ENCODE peak calls at places on chromosomes 5 and 9, in five cellular contexts. One of them, this sample, is unnamed.

GRCh38 chr5:177317959-177318377 is 6.3 kb upstream of the MXD3 start:
- DNase-seq in CD8-positive, alpha-beta memory T cell: peak
- DNase-seq in HT1080: peak
- DNase-seq in brain microvascular endothelial cell: peak
- DNase-seq in NCI-H524: peak
- DNase-seq in this sample: peak

GRCh38 chr5:127008300-127008975 is 21.9 kb downstream of the MARCHF3 start:
- DNase-seq in HT1080: no peak
- DNase-seq in NCI-H524: no peak
- DNase-seq in CD8-positive, alpha-beta memory T cell: no peak
- DNase-seq in brain microvascular endothelial cell: no peak
- DNase-seq in this sample: no peak

GRCh38 chr9:116585896-116586295 is 101.2 kb upstream of the TRIM32 start:
- DNase-seq in CD8-positive, alpha-beta memory T cell: no peak
- DNase-seq in HT1080: no peak
- DNase-seq in NCI-H524: no peak
- DNase-seq in brain microvascular endothelial cell: no peak
- DNase-seq in this sample: no peak

GRCh38 chr5:76657091-76657490 is 33.9 kb upstream of the F2RL2 start:
- DNase-seq in brain microvascular endothelial cell: no peak
- DNase-seq in HT1080: no peak
- DNase-seq in NCI-H524: no peak
- DNase-seq in CD8-positive, alpha-beta memory T cell: no peak
- DNase-seq in this sample: no peak

GRCh38 chr5:115297043-115297442 is 589 bp upstream of the CCDC112 start:
- DNase-seq in CD8-positive, alpha-beta memory T cell: no peak
- DNase-seq in brain microvascular endothelial cell: no peak
- DNase-seq in HT1080: peak
- DNase-seq in NCI-H524: no peak
- DNase-seq in this sample: peak

GRCh38 chr5:106974256-106974655 is 696.5 kb downstream of the EFNA5 start:
- DNase-seq in CD8-positive, alpha-beta memory T cell: no peak
- DNase-seq in NCI-H524: no peak
- DNase-seq in HT1080: no peak
- DNase-seq in brain microvascular endothelial cell: no peak
- DNase-seq in this sample: no peak

GRCh38 chr5:127754259-127754658 is 51.1 kb downstream of the CCDC192 start:
- DNase-seq in NCI-H524: peak
- DNase-seq in CD8-positive, alpha-beta memory T cell: no peak
- DNase-seq in brain microvascular endothelial cell: peak
- DNase-seq in HT1080: no peak
- DNase-seq in this sample: peak

GRCh38 chr9:129881547-129882324 is 46.5 kb downstream of the USP20 start:
- DNase-seq in brain microvascular endothelial cell: no peak
- DNase-seq in HT1080: no peak
- DNase-seq in CD8-positive, alpha-beta memory T cell: no peak
- DNase-seq in NCI-H524: no peak
- DNase-seq in this sample: no peak

GRCh38 chr5:32276173-32276853 is 36.4 kb downstream of the MTMR12 start:
- DNase-seq in CD8-positive, alpha-beta memory T cell: no peak
- DNase-seq in NCI-H524: no peak
- DNase-seq in HT1080: no peak
- DNase-seq in brain microvascular endothelial cell: no peak
- DNase-seq in this sample: peak

GRCh38 chr5:97182571-97183099 is 412 bp downstream of the RIOK2 start:
- DNase-seq in brain microvascular endothelial cell: peak
- DNase-seq in NCI-H524: no peak
- DNase-seq in CD8-positive, alpha-beta memory T cell: no peak
- DNase-seq in HT1080: no peak
- DNase-seq in this sample: no peak

GRCh38 chr5:159448-160172 is 31.7 kb upstream of the LRRC14B start:
- DNase-seq in CD8-positive, alpha-beta memory T cell: no peak
- DNase-seq in HT1080: peak
- DNase-seq in NCI-H524: no peak
- DNase-seq in brain microvascular endothelial cell: peak
- DNase-seq in this sample: no peak

GRCh38 chr5:80194470-80194869 is 61.4 kb downstream of the SERINC5 start:
- DNase-seq in HT1080: no peak
- DNase-seq in NCI-H524: no peak
- DNase-seq in brain microvascular endothelial cell: no peak
- DNase-seq in CD8-positive, alpha-beta memory T cell: no peak
- DNase-seq in this sample: no peak

GRCh38 chr9:15423328-15423985 is 781 bp downstream of the SNAPC3 start:
- DNase-seq in brain microvascular endothelial cell: peak
- DNase-seq in HT1080: peak
- DNase-seq in CD8-positive, alpha-beta memory T cell: no peak
- DNase-seq in NCI-H524: no peak
- DNase-seq in this sample: no peak

GRCh38 chr9:126722252-126722921 is 82.5 kb upstream of the ZBTB43 start:
- DNase-seq in HT1080: peak
- DNase-seq in brain microvascular endothelial cell: peak
- DNase-seq in NCI-H524: peak
- DNase-seq in CD8-positive, alpha-beta memory T cell: peak
- DNase-seq in this sample: peak

GRCh38 chr9:104911029-104911607 is 16.8 kb downstream of the ABCA1 start:
- DNase-seq in NCI-H524: no peak
- DNase-seq in HT1080: peak
- DNase-seq in CD8-positive, alpha-beta memory T cell: no peak
- DNase-seq in brain microvascular endothelial cell: peak
- DNase-seq in this sample: no peak

GRCh38 chr5:72265032-72265903 is 54.8 kb downstream of the MRPS27 start:
- DNase-seq in brain microvascular endothelial cell: no peak
- DNase-seq in CD8-positive, alpha-beta memory T cell: no peak
- DNase-seq in HT1080: no peak
- DNase-seq in NCI-H524: no peak
- DNase-seq in this sample: no peak

GRCh38 chr5:102627311-102627710 is 127.8 kb upstream of the PAM start:
- DNase-seq in brain microvascular endothelial cell: peak
- DNase-seq in CD8-positive, alpha-beta memory T cell: no peak
- DNase-seq in NCI-H524: no peak
- DNase-seq in HT1080: peak
- DNase-seq in this sample: peak

GRCh38 chr5:77181173-77181572 is 29.3 kb upstream of the PDE8B start:
- DNase-seq in CD8-positive, alpha-beta memory T cell: no peak
- DNase-seq in NCI-H524: no peak
- DNase-seq in brain microvascular endothelial cell: no peak
- DNase-seq in HT1080: no peak
- DNase-seq in this sample: no peak

GRCh38 chr5:167899490-167899889 is 392.0 kb upstream of the WWC1 start:
- DNase-seq in HT1080: peak
- DNase-seq in NCI-H524: no peak
- DNase-seq in brain microvascular endothelial cell: no peak
- DNase-seq in CD8-positive, alpha-beta memory T cell: no peak
- DNase-seq in this sample: peak

GRCh38 chr9:125374443-125375309 is 113.0 kb downstream of the GAPVD1 start:
- DNase-seq in brain microvascular endothelial cell: peak
- DNase-seq in NCI-H524: peak
- DNase-seq in CD8-positive, alpha-beta memory T cell: peak
- DNase-seq in HT1080: peak
- DNase-seq in this sample: peak

GRCh38 chr5:136225796-136226195 is 32.8 kb upstream of the SMIM32 start:
- DNase-seq in NCI-H524: no peak
- DNase-seq in HT1080: no peak
- DNase-seq in brain microvascular endothelial cell: no peak
- DNase-seq in CD8-positive, alpha-beta memory T cell: no peak
- DNase-seq in this sample: no peak

GRCh38 chr9:68552700-68553099 is 12.0 kb upstream of the TMEM252 start:
- DNase-seq in NCI-H524: no peak
- DNase-seq in HT1080: peak
- DNase-seq in CD8-positive, alpha-beta memory T cell: no peak
- DNase-seq in brain microvascular endothelial cell: peak
- DNase-seq in this sample: peak

GRCh38 chr9:12934515-12935301 is 159.9 kb downstream of the LURAP1L start:
- DNase-seq in NCI-H524: no peak
- DNase-seq in HT1080: no peak
- DNase-seq in brain microvascular endothelial cell: no peak
- DNase-seq in CD8-positive, alpha-beta memory T cell: no peak
- DNase-seq in this sample: peak

GRCh38 chr5:165863267-165863666 is 2357.8 kb downstream of the MAT2B start:
- DNase-seq in CD8-positive, alpha-beta memory T cell: no peak
- DNase-seq in HT1080: no peak
- DNase-seq in brain microvascular endothelial cell: no peak
- DNase-seq in NCI-H524: no peak
- DNase-seq in this sample: no peak

GRCh38 chr5:106545325-106545724 is 1125.4 kb downstream of the EFNA5 start:
- DNase-seq in brain microvascular endothelial cell: peak
- DNase-seq in HT1080: peak
- DNase-seq in CD8-positive, alpha-beta memory T cell: no peak
- DNase-seq in NCI-H524: no peak
- DNase-seq in this sample: no peak

This sample was measured in NCI-H226.